ENCODE peak calls at places on chromosomes 6 and 20, in five cellular contexts. H is mesenchymal stem cell, D is MG63, L is SK-N-DZ, X is left ventricle myocardium inferior. F is an unnamed sample.

GRCh38 chr6:109332748-109333147 is 49.5 kb downstream of the CD164 start:
- DNase-seq in H (no peak), D (no peak), L (no peak), X (no peak), F (no peak)

GRCh38 chr6:127516676-127517273 is 2.4 kb downstream of the MTCL3 start:
- DNase-seq in H (peak), D (peak), L (peak), X (no peak), F (peak)

GRCh38 chr20:62906647-62907375 is 19.5 kb downstream of the DIDO1 start:
- DNase-seq in H (no peak), D (no peak), L (no peak), X (no peak), F (no peak)

GRCh38 chr6:101630956-101631355 is 237.4 kb downstream of the GRIK2 start:
- DNase-seq in H (no peak), D (no peak), L (no peak), X (no peak), F (no peak)

GRCh38 chr6:158061361-158061708 is 79.7 kb downstream of the SYNJ2 start:
- DNase-seq in H (no peak), D (no peak), L (no peak), X (no peak), F (no peak)

GRCh38 chr6:150391890-150392289 is 23.1 kb downstream of the IYD start:
- DNase-seq in H (no peak), D (peak), L (no peak), X (no peak), F (no peak)

GRCh38 chr6:82987416-82987815 is 78.2 kb downstream of the UBE3D start:
- DNase-seq in H (no peak), D (no peak), L (no peak), X (no peak), F (no peak)

GRCh38 chr6:10151144-10151915 is 263.5 kb downstream of the TFAP2A start:
- DNase-seq in H (no peak), D (peak), L (no peak), X (no peak), F (no peak)

GRCh38 chr6:129946439-129947140 is 71.8 kb upstream of the L3MBTL3 start:
- DNase-seq in H (no peak), D (no peak), L (no peak), X (no peak), F (no peak)

GRCh38 chr6:139239137-139239536 is 52.7 kb downstream of the TXLNB start:
- DNase-seq in H (no peak), D (no peak), L (no peak), X (no peak), F (no peak)

GRCh38 chr6:117205876-117206275 is 59.5 kb upstream of the VGLL2 start:
- DNase-seq in H (no peak), D (no peak), L (no peak), X (no peak), F (no peak)

GRCh38 chr6:27318973-27319372 is 6.9 kb upstream of the POM121L2 start:
- DNase-seq in H (no peak), D (no peak), L (no peak), X (no peak), F (no peak)

GRCh38 chr20:34110025-34111013 is 1.7 kb downstream of the EIF2S2 start:
- DNase-seq in H (peak), D (no peak), L (no peak), X (no peak), F (no peak)

GRCh38 chr20:2984956-2985661 is 58.3 kb upstream of the GNRH2 start:
- DNase-seq in H (peak), D (peak), L (peak), X (no peak), F (no peak)

GRCh38 chr6:149212892-149213786 is 104.4 kb upstream of the TAB2 start:
- DNase-seq in H (no peak), D (no peak), L (no peak), X (no peak), F (no peak)

GRCh38 chr6:75368151-75368779 is 83.7 kb upstream of the TMEM30A start:
- DNase-seq in H (peak), D (no peak), L (peak), X (no peak), F (peak)

GRCh38 chr6:2651966-2652365 is 98.8 kb downstream of the MYLK4 start:
- DNase-seq in H (no peak), D (no peak), L (no peak), X (no peak), F (no peak)

GRCh38 chr20:44496976-44497375 is 21.3 kb downstream of the TTPAL start:
- DNase-seq in H (peak), D (peak), L (no peak), X (no peak), F (peak)

GRCh38 chr20:37413354-37413753 is 67.4 kb downstream of the SRC start:
- DNase-seq in H (no peak), D (no peak), L (no peak), X (no peak), F (no peak)

GRCh38 chr6:135179920-135180457 is 1.1 kb upstream of the MYB start:
- DNase-seq in H (no peak), D (no peak), L (peak), X (no peak), F (no peak)

GRCh38 chr6:9138856-9139426 is 703.6 kb upstream of the SLC35B3 start:
- DNase-seq in H (no peak), D (peak), L (no peak), X (no peak), F (no peak)

GRCh38 chr6:108260126-108260808 is 573 bp downstream of the SNX3 start:
- DNase-seq in H (peak), D (peak), L (peak), X (peak), F (peak)

GRCh38 chr6:30888472-30889137 is 4.3 kb downstream of the DDR1 start:
- DNase-seq in H (peak), D (peak), L (no peak), X (no peak), F (no peak)

GRCh38 chr6:15033850-15034203 is 212.0 kb upstream of the JARID2 start:
- DNase-seq in H (no peak), D (no peak), L (peak), X (no peak), F (no peak)

GRCh38 chr6:38801305-38801704 is 86.2 kb downstream of the DNAH8 start:
- DNase-seq in H (no peak), D (no peak), L (no peak), X (no peak), F (no peak)

GRCh38 chr6:76165471-76166221 is 93.2 kb upstream of the IMPG1 start:
- DNase-seq in H (no peak), D (no peak), L (no peak), X (no peak), F (no peak)

GRCh38 chr20:43331911-43332310 is 125.8 kb upstream of the SRSF6 start:
- DNase-seq in H (no peak), D (peak), L (no peak), X (peak), F (no peak)

GRCh38 chr6:152170702-152171667 is 363.5 kb downstream of the ESR1 start:
- DNase-seq in H (peak), D (no peak), L (no peak), X (no peak), F (no peak)

GRCh38 chr20:13200767-13201500 is 20.1 kb upstream of the ISM1 start:
- DNase-seq in H (no peak), D (no peak), L (no peak), X (no peak), F (no peak)

GRCh38 chr6:38188677-38189335 is 369.3 kb downstream of the ZFAND3 start:
- DNase-seq in H (no peak), D (no peak), L (no peak), X (no peak), F (no peak)

GRCh38 chr20:19502169-19502568 is 255.9 kb upstream of the RIN2 start:
- DNase-seq in H (no peak), D (no peak), L (no peak), X (no peak), F (no peak)

GRCh38 chr6:90343581-90343980 is 46.9 kb upstream of the BACH2 start:
- DNase-seq in H (no peak), D (peak), L (no peak), X (no peak), F (peak)

GRCh38 chr6:16903470-16903869 is 142.2 kb upstream of the ATXN1 start:
- DNase-seq in H (peak), D (peak), L (peak), X (no peak), F (no peak)

GRCh38 chr6:149127212-149127611 is 190.3 kb upstream of the TAB2 start:
- DNase-seq in H (no peak), D (no peak), L (no peak), X (no peak), F (no peak)

GRCh38 chr20:40643891-40644290 is 45.1 kb downstream of the MAFB start:
- DNase-seq in H (no peak), D (peak), L (no peak), X (no peak), F (no peak)

GRCh38 chr6:2132416-2132815 is 113.0 kb downstream of the GMDS start:
- DNase-seq in H (no peak), D (peak), L (no peak), X (no peak), F (peak)